ENCODE peak calls at places on chromosomes 3 and 15, in four cellular contexts. Q is SK-N-SH, U is K562, B is HepG2. J is an unnamed sample.

GRCh38 chr3:138824114-138824506 is 10.6 kb downstream of the PIK3CB start:
- DNase-seq in Q (no peak), B (no peak), U (no peak), J (no peak)

GRCh38 chr15:52069559-52069958 is 43.0 kb downstream of the BCL2L10 start:
- DNase-seq in B (peak), Q (no peak), U (no peak), J (no peak)

GRCh38 chr3:172357850-172358754 is 90.2 kb downstream of the GHSR start:
- DNase-seq in Q (no peak), U (no peak), B (no peak), J (no peak)

GRCh38 chr3:157394361-157394760 is 42.3 kb upstream of the PTX3 start:
- DNase-seq in Q (no peak), B (no peak), U (no peak), J (no peak)

GRCh38 chr3:31748281-31749245 is 215.8 kb downstream of the STT3B start:
- DNase-seq in B (no peak), U (no peak), Q (peak), J (no peak)

GRCh38 chr3:39101022-39101689 is 6.3 kb downstream of the GORASP1 start:
- DNase-seq in Q (peak), U (peak), B (peak), J (no peak)

GRCh38 chr3:169195672-169196071 is 467.8 kb downstream of the MECOM start:
- DNase-seq in U (no peak), B (no peak), Q (no peak), J (no peak)

GRCh38 chr3:196991581-196992460 is 23.2 kb upstream of the PIGZ start:
- DNase-seq in Q (no peak), B (no peak), U (no peak), J (no peak)

GRCh38 chr3:46900356-46900755 is 22.8 kb downstream of the PTH1R start:
- DNase-seq in Q (no peak), B (no peak), U (no peak), J (no peak)

GRCh38 chr3:185504636-185505035 is 5.8 kb upstream of the TMEM41A start:
- DNase-seq in Q (no peak), U (no peak), B (no peak), J (no peak)

GRCh38 chr3:164416491-164417222 is 661.6 kb downstream of the SI start:
- DNase-seq in Q (no peak), B (no peak), U (no peak), J (no peak)

GRCh38 chr3:9398715-9399708 is 1.6 kb downstream of the SETD5 start:
- DNase-seq in Q (no peak), U (peak), B (peak), J (no peak)

GRCh38 chr3:63914312-63914711 is 2.1 kb upstream of the SCAANT1 start:
- DNase-seq in B (no peak), Q (no peak), U (no peak), J (no peak)

GRCh38 chr3:189936210-189936609 is 184.5 kb downstream of the P3H2 start:
- DNase-seq in B (no peak), U (no peak), Q (no peak), J (no peak)

DNA sequence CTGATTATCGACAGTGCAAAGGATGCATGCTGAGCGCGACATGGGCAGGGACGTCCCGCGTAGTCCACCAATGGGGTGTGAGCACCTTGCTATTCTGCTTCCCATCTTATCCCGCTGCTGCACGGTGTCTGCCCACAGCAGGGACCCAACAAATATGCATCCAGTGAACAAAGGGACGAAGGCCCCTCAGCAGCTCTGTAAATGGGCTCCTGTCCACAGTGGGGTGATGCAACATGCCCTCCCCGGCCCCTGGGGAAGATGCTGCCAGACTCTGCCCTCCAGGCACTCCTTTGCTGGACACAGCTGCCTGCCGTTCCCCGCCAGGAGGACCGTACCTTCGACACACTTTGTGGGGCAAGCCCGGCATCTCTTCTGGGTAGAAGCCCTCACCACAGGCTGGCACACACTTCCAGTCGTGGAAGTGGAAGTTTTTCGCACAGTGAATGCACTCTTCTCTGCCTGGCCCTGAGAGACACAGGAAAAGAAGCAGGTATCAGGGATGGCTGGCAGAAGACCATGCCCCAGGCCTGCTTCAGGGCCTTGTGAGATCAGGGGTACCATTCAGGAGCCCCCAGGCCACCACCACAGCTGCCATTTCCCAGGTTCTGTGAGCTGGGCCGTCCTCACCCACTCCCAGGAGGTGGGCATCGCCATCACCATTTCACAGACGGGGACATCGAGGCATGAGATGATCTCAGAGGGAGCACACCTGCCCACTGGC is 18.2 kb upstream of the SNRPA1 start:
- DNase-seq in Q (no peak), B (no peak), U (no peak), J (no peak)
- TF ChIP-seq ELF1 in Q (no peak), B (no peak), U (no peak), J (no peak)

GRCh38 chr15:82020588-82020987 is 25.2 kb downstream of the MEX3B start:
- DNase-seq in Q (peak), U (no peak), B (no peak), J (no peak)

GRCh38 chr15:82021021-82021420 is 24.8 kb downstream of the MEX3B start:
- DNase-seq in B (no peak), U (no peak), Q (no peak), J (no peak)

GRCh38 chr15:82018201-82018600 is 27.6 kb downstream of the MEX3B start:
- DNase-seq in U (peak), Q (no peak), B (no peak), J (no peak)

DNA sequence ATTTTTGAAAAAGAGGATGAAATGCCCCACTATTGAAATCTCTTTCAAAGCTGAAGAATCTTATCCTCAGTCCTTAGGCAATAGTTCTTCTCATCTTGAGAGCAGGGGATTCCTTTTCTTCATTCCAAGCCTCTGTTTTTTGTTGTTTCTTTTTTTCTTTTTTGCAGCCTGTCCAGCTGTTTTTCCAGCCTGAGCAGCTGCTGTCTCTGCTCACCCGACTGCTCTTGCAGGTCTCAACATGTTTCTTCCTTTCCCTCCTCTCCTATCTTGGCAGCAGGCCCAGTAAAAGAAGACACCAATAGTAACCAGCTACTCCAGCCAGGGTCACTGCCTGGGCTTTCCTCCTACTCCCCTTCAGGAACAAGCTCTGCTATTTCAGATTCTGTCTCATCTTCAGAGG is 23.8 kb downstream of the MEX3B start:
- DNase-seq in B (no peak), U (peak), Q (peak), J (no peak)
- TF ChIP-seq ELF1 in B (no peak), U (no peak), Q (no peak), J (no peak)

GRCh38 chr3:188516515-188516914 is 362.6 kb downstream of the LPP start:
- DNase-seq in Q (no peak), B (no peak), U (no peak), J (no peak)
- TF ChIP-seq ELF1 in Q (no peak), B (no peak), U (no peak), J (no peak)

GRCh38 chr3:85632921-85633320 is 674.1 kb downstream of the CADM2 start:
- DNase-seq in Q (no peak), U (no peak), B (no peak), J (no peak)

GRCh38 chr3:85626662-85627061 is 667.9 kb downstream of the CADM2 start:
- DNase-seq in B (no peak), Q (no peak), U (no peak), J (no peak)

GRCh38 chr3:85627899-85628298 is 669.1 kb downstream of the CADM2 start:
- DNase-seq in B (no peak), Q (no peak), U (no peak), J (no peak)

DNA sequence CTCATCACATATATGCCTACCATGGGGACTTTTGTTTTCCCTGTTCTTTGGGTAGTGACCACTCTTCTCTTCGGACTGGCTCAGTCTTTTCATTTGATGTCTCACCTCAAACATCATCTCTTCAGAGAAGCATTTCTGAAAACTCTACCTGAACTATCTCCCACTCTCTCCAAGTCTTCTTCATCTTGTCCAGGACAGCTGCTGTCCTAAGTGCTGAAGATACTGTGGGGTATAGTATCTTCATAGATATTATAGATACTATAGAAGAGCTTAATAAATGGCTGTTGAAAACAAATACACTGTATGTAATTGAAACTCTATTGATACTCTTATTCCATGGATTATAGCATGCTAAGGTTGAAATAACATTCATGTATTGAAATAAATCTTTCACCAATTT is 672.3 kb downstream of the CADM2 start:
- DNase-seq in B (no peak), Q (no peak), U (no peak), J (no peak)
- TF ChIP-seq ELF1 in B (no peak), Q (no peak), U (no peak), J (no peak)

GRCh38 chr15:35522061-35522460 is 23.9 kb downstream of the DPH6 start:
- DNase-seq in Q (peak), U (no peak), B (no peak), J (no peak)

GRCh38 chr15:35514759-35515158 is 31.2 kb downstream of the DPH6 start:
- DNase-seq in Q (no peak), U (no peak), B (no peak), J (no peak)

DNA sequence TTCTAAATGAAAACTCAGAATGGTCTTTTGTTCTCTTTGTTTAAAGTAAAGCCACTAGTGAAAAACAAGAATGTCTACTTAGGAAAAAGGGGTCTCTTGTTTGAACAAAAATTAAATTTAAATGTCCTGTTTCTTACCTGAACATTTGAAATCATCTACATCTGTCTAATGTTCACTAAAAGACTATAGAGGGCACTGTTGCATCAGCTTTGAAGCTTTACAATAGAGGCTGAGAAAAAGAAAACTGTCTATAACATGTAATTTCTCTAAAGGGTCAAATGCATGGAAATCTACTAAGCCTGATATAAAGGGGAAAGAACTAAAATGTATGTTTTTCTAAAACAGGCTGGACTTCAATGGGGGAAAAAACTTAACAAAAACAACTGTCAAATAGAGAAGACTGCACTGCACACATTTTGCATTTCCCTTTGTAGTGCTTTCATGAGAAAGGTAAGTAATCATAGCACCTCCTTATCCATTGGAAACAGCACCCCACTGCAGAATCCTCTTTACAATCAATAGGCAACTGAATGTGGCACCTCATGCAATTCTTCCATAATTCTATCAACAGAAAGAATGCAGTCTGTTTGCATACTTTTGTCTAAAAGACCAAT is 26.3 kb downstream of the DPH6 start:
- DNase-seq in U (peak), B (peak), Q (peak), J (peak)
- TF ChIP-seq ELF1 in U (no peak), B (no peak), Q (no peak), J (no peak)

GRCh38 chr15:76229266-76229665 is 82.0 kb downstream of the ETFA start:
- DNase-seq in Q (no peak), U (no peak), B (no peak), J (no peak)
- TF ChIP-seq ELF1 in Q (no peak), U (no peak), B (no peak), J (no peak)

GRCh38 chr15:66069751-66070150 is 183.8 kb downstream of the MEGF11 start:
- DNase-seq in B (no peak), Q (no peak), U (no peak), J (no peak)

GRCh38 chr15:66071621-66072295 is 181.8 kb downstream of the MEGF11 start:
- DNase-seq in B (no peak), U (no peak), Q (no peak), J (no peak)

GRCh38 chr15:66071160-66071559 is 182.4 kb downstream of the MEGF11 start:
- DNase-seq in U (no peak), B (no peak), Q (no peak), J (no peak)

GRCh38 chr15:66070220-66070934 is 183.2 kb downstream of the MEGF11 start:
- DNase-seq in Q (no peak), U (no peak), B (no peak), J (no peak)

GRCh38 chr15:66072616-66073361 is 180.8 kb downstream of the MEGF11 start:
- DNase-seq in Q (no peak), U (no peak), B (no peak), J (no peak)
- TF ChIP-seq ELF1 in Q (no peak), U (no peak), B (no peak), J (no peak)

GRCh38 chr3:45777111-45777752 is 19.1 kb downstream of the SLC6A20 start:
- DNase-seq in U (no peak), Q (no peak), B (no peak), J (no peak)

GRCh38 chr3:45776291-45776576 is 20.1 kb downstream of the SLC6A20 start:
- DNase-seq in U (no peak), Q (no peak), B (no peak), J (no peak)

GRCh38 chr3:45775571-45776290 is 20.6 kb downstream of the SLC6A20 start:
- DNase-seq in Q (no peak), B (no peak), U (no peak), J (no peak)

GRCh38 chr3:45777753-45778386 is 18.5 kb downstream of the SLC6A20 start:
- DNase-seq in B (no peak), U (no peak), Q (no peak), J (no peak)

DNA sequence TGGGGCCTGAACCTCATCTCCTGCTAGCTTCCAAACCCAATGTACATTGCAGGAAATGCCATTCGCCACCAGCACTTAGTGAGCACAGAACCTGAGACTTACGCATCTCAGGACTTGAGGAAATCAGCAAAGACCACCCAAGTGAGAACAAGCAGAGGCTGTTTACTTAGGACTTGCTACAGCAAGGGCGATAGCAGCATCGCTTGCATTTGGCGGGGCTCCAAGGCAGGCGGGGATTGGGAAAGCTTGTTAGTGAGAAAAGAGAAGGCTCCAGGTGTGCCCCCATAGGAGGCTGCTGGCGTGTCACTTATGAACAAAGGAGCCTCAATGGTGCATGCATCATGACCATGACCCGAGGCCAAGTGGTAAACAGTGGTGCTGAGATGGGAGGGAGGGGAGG is 19.7 kb downstream of the SLC6A20 start:
- DNase-seq in B (no peak), Q (no peak), U (no peak), J (no peak)
- TF ChIP-seq ELF1 in B (no peak), Q (no peak), U (no peak), J (no peak)

GRCh38 chr15:98727115-98728040 is 79.0 kb downstream of the IGF1R start:
- DNase-seq in Q (peak), U (no peak), B (peak), J (peak)
- TF ChIP-seq ELF1 in Q (no peak), U (no peak), B (no peak), J (no peak)

J was measured in HCT116.